ENCODE peak calls at places on chromosomes 6 and 20, in eight cellular contexts. V is tibial nerve, C is GM12878, Z is ovary, E is stomach, B is A549, H is HepG2, R is upper lobe of left lung. U is an unnamed sample.

GRCh38 chr6:106168097-106168888 is 82.2 kb downstream of the PRDM1 start:
- DNase-seq in V (no peak), C (no peak), Z (no peak), E (no peak), B (no peak), H (no peak), R (no peak), U (no peak)

GRCh38 chr20:48923149-48923718 is 1.7 kb downstream of the ARFGEF2 start:
- DNase-seq in V (no peak), C (no peak), Z (no peak), E (no peak), B (no peak), H (peak; percentile 92), R (no peak), U (no peak)

GRCh38 chr6:137283940-137284910 is 65.0 kb upstream of the IFNGR1 start:
- DNase-seq in V (no peak), C (peak; percentile 79), Z (no peak), E (no peak), B (no peak), H (peak; percentile 16), R (no peak), U (no peak)

GRCh38 chr20:40900816-40901215 is 127.8 kb upstream of the TOP1 start:
- DNase-seq in V (no peak), C (no peak), Z (no peak), E (no peak), B (no peak), H (no peak), R (no peak), U (no peak)

GRCh38 chr6:130913119-130913518 is 85.9 kb downstream of the SMLR1 start:
- DNase-seq in V (no peak), C (peak; percentile 21), Z (no peak), E (no peak), B (no peak), H (no peak), R (no peak), U (no peak)

GRCh38 chr6:116884530-116884929 is 7.5 kb downstream of the RFX6 start:
- DNase-seq in V (no peak), C (no peak), Z (no peak), E (no peak), B (no peak), H (peak; percentile 16), R (no peak), U (no peak)

GRCh38 chr6:138692978-138693909 is 80.3 kb upstream of the CCDC28A start:
- DNase-seq in V (peak; percentile 19), C (no peak), Z (peak; percentile 40), E (peak; percentile 82), B (peak; percentile 69), H (peak; percentile 54), R (peak; percentile 78), U (peak; percentile 84)

GRCh38 chr20:38136421-38137245 is 28.4 kb downstream of the TGM2 start:
- DNase-seq in V (no peak), C (no peak), Z (no peak), E (no peak), B (no peak), H (no peak), R (no peak), U (no peak)

GRCh38 chr6:139308936-139309603 is 17.3 kb upstream of the TXLNB start:
- DNase-seq in V (no peak), C (no peak), Z (no peak), E (peak; percentile 35), B (no peak), H (peak; percentile 72), R (peak; percentile 34), U (peak; percentile 30)

GRCh38 chr6:50087231-50087954 is 37.7 kb upstream of the DEFB112 start:
- DNase-seq in V (no peak), C (no peak), Z (no peak), E (no peak), B (no peak), H (peak; percentile 5), R (no peak), U (no peak)

GRCh38 chr6:129661478-129662405 is 48.2 kb downstream of the ARHGAP18 start:
- DNase-seq in V (no peak), C (no peak), Z (no peak), E (no peak), B (no peak), H (peak; percentile 66), R (no peak), U (no peak)

GRCh38 chr6:41597246-41598000 is 40.8 kb upstream of the MDFI start:
- DNase-seq in V (no peak), C (no peak), Z (no peak), E (no peak), B (no peak), H (no peak), R (no peak), U (no peak)

GRCh38 chr6:33590531-33591198 is 10.6 kb upstream of the BAK1 start:
- DNase-seq in V (no peak), C (no peak), Z (no peak), E (peak; percentile 51), B (no peak), H (peak; percentile 80), R (peak; percentile 90), U (peak; percentile 69)

GRCh38 chr20:49700411-49701185 is 13.1 kb downstream of the B4GALT5 start:
- DNase-seq in V (no peak), C (no peak), Z (no peak), E (no peak), B (peak; percentile 87), H (peak; percentile 69), R (no peak), U (no peak)

DNA sequence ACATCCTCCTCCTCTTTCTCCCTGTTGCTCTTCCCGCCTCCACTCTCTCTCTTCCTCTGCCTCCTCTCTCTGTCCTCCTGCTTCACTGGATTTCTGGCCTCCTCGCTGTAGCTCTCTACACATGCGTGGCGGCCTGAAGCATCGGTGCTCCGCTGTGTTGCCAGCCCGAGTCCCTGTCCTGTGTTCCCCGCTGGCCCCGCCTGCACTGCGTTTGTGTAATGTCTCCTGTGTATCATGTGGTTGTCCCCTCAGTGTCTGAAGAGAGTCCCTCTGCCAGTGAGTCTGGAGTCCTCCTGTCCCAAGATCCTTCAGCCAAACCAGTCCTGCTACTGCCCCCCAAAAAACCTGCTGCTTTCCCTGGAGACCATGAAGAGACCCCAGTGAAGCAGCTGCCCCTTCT is 143.8 kb downstream of the TBC1D7 start:
- DNase-seq in V (no peak), C (no peak), Z (no peak), E (no peak), B (no peak), H (no peak), R (no peak), U (no peak)
- TF ChIP-seq EP300 in V (no peak), C (no peak), Z (no peak), E (no peak), B (no peak), H (no peak), R (no peak), U (no peak)

GRCh38 chr20:5128886-5129285 is 2.1 kb downstream of the CDS2 start:
- DNase-seq in V (no peak), C (no peak), Z (no peak), E (no peak), B (no peak), H (no peak), R (no peak), U (no peak)
- H3K27ac ChIP-seq in V (no peak overlapping the region), C (no peak overlapping the region), Z (no peak overlapping the region), E (no peak overlapping the region), B (no peak overlapping the region), H (no peak overlapping the region), R (peak overlapping the region; percentile 99), U (peak overlapping the region; percentile 99)

GRCh38 chr6:114084327-114084890 is 113.5 kb upstream of the HDAC2 start:
- DNase-seq in V (no peak), C (no peak), Z (no peak), E (no peak), B (no peak), H (no peak), R (no peak), U (no peak)
- TF ChIP-seq EP300 in V (no peak), C (no peak), Z (no peak), E (no peak), B (no peak), H (no peak), R (no peak), U (no peak)

DNA sequence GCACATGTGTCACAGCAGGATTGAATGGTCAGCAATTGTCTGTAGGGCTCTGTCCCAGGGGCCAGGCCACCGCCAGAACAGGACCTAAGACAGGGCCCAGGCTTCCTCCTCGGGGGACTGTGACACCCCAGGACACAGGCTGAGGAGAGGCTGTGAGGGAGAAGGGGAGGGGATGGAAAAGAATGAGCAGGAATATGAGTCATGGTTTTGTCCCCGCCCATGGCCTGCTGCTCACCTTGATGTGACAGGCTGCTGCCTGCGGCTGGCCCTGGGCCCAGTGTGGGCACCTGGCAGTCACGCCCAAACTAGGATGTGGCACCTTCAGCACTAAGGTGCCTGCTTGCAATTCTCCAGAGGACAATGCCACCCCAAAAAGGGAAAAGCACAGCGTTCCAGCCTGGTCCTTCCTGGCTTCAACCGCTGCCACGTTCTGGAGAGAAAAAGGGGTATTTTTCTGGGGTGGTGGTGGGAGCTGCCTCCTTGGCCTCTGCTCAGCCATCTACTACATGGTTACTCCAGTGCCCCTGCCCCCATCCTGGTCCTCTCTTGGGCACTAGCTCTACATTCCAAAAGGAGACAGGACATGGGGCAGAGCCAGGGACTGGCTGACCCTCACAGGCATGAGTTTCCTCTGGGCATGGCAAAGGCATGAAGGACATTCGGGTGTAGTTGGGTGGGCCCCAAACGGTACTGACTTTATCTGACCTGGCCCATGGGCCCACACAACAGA is 93.4 kb downstream of the SLC22A23 start:
- DNase-seq in V (no peak), C (no peak), Z (no peak), E (peak; percentile 93), B (no peak), H (peak; percentile 43), R (peak; percentile 92), U (peak; percentile 89)
- H3K27ac ChIP-seq in V (no peak overlapping the region), C (no peak overlapping the region), Z (no peak overlapping the region), E (peak overlapping the region; percentile 92), B (no peak overlapping the region), H (peak overlapping the region; percentile 11), R (peak overlapping the region; percentile 31), U (peak overlapping the region; percentile 79)

U was measured in transverse colon.